ENCODE peak calls at places on chromosomes 3 and 15, in seven cellular contexts. I is stimulated activated CD8-positive, alpha-beta memory T cell treated with anti-CD3 and anti-CD28 coated beads, Interleukin-15, amount 100 ng/mL, for 1 hour; A is PC-3; U is AG09309; H is HS-27A; M is NCI-H2029; V is brain microvascular endothelial cell. P is an unnamed sample.

GRCh38 chr3:129561619-129562248 is 18.8 kb downstream of the H1-8 start:
- DNase-seq in U (no peak), H (no peak), I (no peak), A (no peak), M (no peak), V (no peak), P (no peak)

GRCh38 chr3:141287326-141287725 is 55.7 kb downstream of the PXYLP1 start:
- DNase-seq in H (no peak), U (no peak), V (no peak), M (no peak), I (no peak), A (no peak), P (no peak)

GRCh38 chr3:191275751-191276150 is 53.4 kb upstream of the CCDC50 start:
- DNase-seq in M (no peak), V (no peak), H (no peak), I (no peak), U (no peak), A (no peak), P (no peak)

GRCh38 chr3:128549283-128550112 is 56.5 kb upstream of the GATA2 start:
- DNase-seq in M (no peak), H (peak; percentile 81), U (no peak), I (no peak), V (peak; percentile 24), A (peak; percentile 3), P (no peak)

GRCh38 chr3:35120026-35120425 is 519.3 kb upstream of the ARPP21 start:
- DNase-seq in H (no peak), M (no peak), A (no peak), V (no peak), I (no peak), U (no peak), P (no peak)

GRCh38 chr15:74167891-74168331 is 5.6 kb upstream of the ISLR start:
- DNase-seq in A (no peak), U (no peak), M (no peak), H (no peak), V (no peak), I (no peak), P (no peak)

GRCh38 chr3:95343767-95344166 is 1280.9 kb downstream of the NSUN3 start:
- DNase-seq in A (no peak), H (no peak), M (no peak), U (no peak), I (no peak), V (no peak), P (no peak)

GRCh38 chr3:128845695-128846491 is 33.5 kb upstream of the ACAD9 start:
- DNase-seq in U (peak; percentile 2), A (no peak), M (peak; percentile 84), V (peak; percentile 65), I (peak; percentile 60), H (peak; percentile 36), P (no peak)

GRCh38 chr3:69322110-69322509 is 63.8 kb downstream of the FRMD4B start:
- DNase-seq in H (no peak), M (no peak), A (no peak), U (no peak), V (no peak), I (no peak), P (no peak)

GRCh38 chr3:168024537-168024941 is 71.2 kb downstream of the GOLIM4 start:
- DNase-seq in M (peak; percentile 92), A (peak; percentile 82), U (peak; percentile 94), V (peak; percentile 71), H (peak; percentile 49), I (no peak), P (no peak)

GRCh38 chr15:91561371-91562100 is 292.0 kb upstream of the SLCO3A1 start:
- DNase-seq in H (no peak), A (peak; percentile 76), U (peak; percentile 83), I (no peak), M (no peak), V (peak; percentile 46), P (peak; percentile 98)

GRCh38 chr15:67564590-67565345 is 22.3 kb downstream of the MAP2K5 start:
- DNase-seq in A (no peak), U (no peak), M (no peak), I (no peak), V (peak; percentile 28), H (no peak), P (no peak)

GRCh38 chr15:75721462-75721922 is 8.8 kb upstream of the CSPG4 start:
- DNase-seq in M (no peak), H (no peak), I (no peak), A (no peak), U (no peak), V (no peak), P (no peak)

GRCh38 chr3:46831316-46831715 is 31.9 kb downstream of the MYL3 start:
- DNase-seq in M (no peak), H (no peak), V (no peak), A (no peak), U (no peak), I (no peak), P (no peak)

GRCh38 chr3:176352716-176353334 is 844.5 kb downstream of the TBL1XR1 start:
- DNase-seq in I (no peak), U (peak; percentile 13), M (no peak), V (no peak), A (no peak), H (no peak), P (no peak)

GRCh38 chr3:136932518-136932917 is 25.3 kb upstream of the IL20RB start:
- DNase-seq in V (no peak), I (no peak), U (no peak), H (no peak), M (no peak), A (no peak), P (peak; percentile 31)

GRCh38 chr3:56990295-56991015 is 70.0 kb upstream of the SPATA12 start:
- DNase-seq in U (no peak), I (no peak), H (no peak), V (no peak), M (no peak), A (peak; percentile 26), P (no peak)

GRCh38 chr3:33096103-33096868 is 660 bp downstream of the GLB1 start:
- DNase-seq in U (no peak), I (no peak), M (peak; percentile 15), V (peak; percentile 16), A (peak; percentile 28), H (peak; percentile 20), P (no peak)

GRCh38 chr15:100663550-100664335 is 61.4 kb downstream of the ASB7 start:
- DNase-seq in H (no peak), I (no peak), M (no peak), V (peak; percentile 13), U (no peak), A (no peak), P (no peak)

GRCh38 chr3:122055215-122055614 is at the start of gene CD86:
- DNase-seq in A (no peak), V (no peak), M (no peak), H (no peak), I (no peak), U (no peak), P (no peak)

P was measured in epithelial cell of prostate.